ENCODE peak calls at places on chromosomes 5 and 9, in nine cellular contexts. One of them, this sample, is unnamed.

GRCh38 chr5:68766952-68767464 is 326.8 kb upstream of the SLC30A5 start:
- DNase-seq in neuronal stem cell: no peak
- DNase-seq in WTC11: no peak
- DNase-seq in activated T-helper 1 cell treated with anti-CD3 and anti-CD28 coated beads, Interleukin-2, amount 50 U/mL, for 16 hours: no peak
- DNase-seq in HS-27A: no peak
- DNase-seq in nephron progenitor cell: no peak
- DNase-seq in coronary artery: no peak
- DNase-seq in HT-29: no peak
- DNase-seq in head of caudate nucleus: no peak
- DNase-seq in this sample: no peak

GRCh38 chr9:137078701-137079400 is 1.5 kb downstream of the UAP1L1 start:
- DNase-seq in neuronal stem cell: no peak
- DNase-seq in WTC11: peak; percentile 58
- DNase-seq in activated T-helper 1 cell treated with anti-CD3 and anti-CD28 coated beads, Interleukin-2, amount 50 U/mL, for 16 hours: no peak
- DNase-seq in HS-27A: no peak
- DNase-seq in nephron progenitor cell: peak; percentile 54
- DNase-seq in coronary artery: no peak
- DNase-seq in HT-29: no peak
- DNase-seq in head of caudate nucleus: no peak
- DNase-seq in this sample: no peak

GRCh38 chr5:133831506-133832224 is 136.8 kb downstream of the C5orf15 start:
- DNase-seq in neuronal stem cell: no peak
- DNase-seq in WTC11: no peak
- DNase-seq in activated T-helper 1 cell treated with anti-CD3 and anti-CD28 coated beads, Interleukin-2, amount 50 U/mL, for 16 hours: no peak
- DNase-seq in HS-27A: no peak
- DNase-seq in nephron progenitor cell: no peak
- DNase-seq in coronary artery: no peak
- DNase-seq in HT-29: no peak
- DNase-seq in head of caudate nucleus: no peak
- DNase-seq in this sample: no peak

GRCh38 chr9:75927351-75927750 is 36.9 kb downstream of the PCSK5 start:
- DNase-seq in neuronal stem cell: no peak
- DNase-seq in WTC11: no peak
- DNase-seq in activated T-helper 1 cell treated with anti-CD3 and anti-CD28 coated beads, Interleukin-2, amount 50 U/mL, for 16 hours: no peak
- DNase-seq in HS-27A: no peak
- DNase-seq in nephron progenitor cell: no peak
- DNase-seq in coronary artery: no peak
- DNase-seq in HT-29: no peak
- DNase-seq in head of caudate nucleus: no peak
- DNase-seq in this sample: no peak

GRCh38 chr5:135437796-135438560 is 9.2 kb downstream of the DCANP1 start:
- DNase-seq in neuronal stem cell: no peak
- DNase-seq in WTC11: no peak
- DNase-seq in activated T-helper 1 cell treated with anti-CD3 and anti-CD28 coated beads, Interleukin-2, amount 50 U/mL, for 16 hours: no peak
- DNase-seq in HS-27A: no peak
- DNase-seq in nephron progenitor cell: no peak
- DNase-seq in coronary artery: no peak
- DNase-seq in HT-29: peak; percentile 90
- DNase-seq in head of caudate nucleus: no peak
- DNase-seq in this sample: no peak

GRCh38 chr5:172858990-172859811 is 25.1 kb downstream of the ERGIC1 start:
- DNase-seq in neuronal stem cell: no peak
- DNase-seq in WTC11: no peak
- DNase-seq in activated T-helper 1 cell treated with anti-CD3 and anti-CD28 coated beads, Interleukin-2, amount 50 U/mL, for 16 hours: no peak
- DNase-seq in HS-27A: peak; percentile 77
- DNase-seq in nephron progenitor cell: no peak
- DNase-seq in coronary artery: peak; percentile 94
- DNase-seq in HT-29: peak; percentile 63
- DNase-seq in head of caudate nucleus: no peak
- DNase-seq in this sample: no peak

GRCh38 chr9:115254217-115254616 is 136.3 kb upstream of the TNC start:
- DNase-seq in neuronal stem cell: no peak
- DNase-seq in WTC11: no peak
- DNase-seq in activated T-helper 1 cell treated with anti-CD3 and anti-CD28 coated beads, Interleukin-2, amount 50 U/mL, for 16 hours: no peak
- DNase-seq in HS-27A: no peak
- DNase-seq in nephron progenitor cell: no peak
- DNase-seq in coronary artery: no peak
- DNase-seq in HT-29: no peak
- DNase-seq in head of caudate nucleus: no peak
- DNase-seq in this sample: no peak

GRCh38 chr5:61330341-61330878 is 1.6 kb upstream of the ZSWIM6 start:
- DNase-seq in neuronal stem cell: peak; percentile 49
- DNase-seq in WTC11: no peak
- DNase-seq in activated T-helper 1 cell treated with anti-CD3 and anti-CD28 coated beads, Interleukin-2, amount 50 U/mL, for 16 hours: no peak
- DNase-seq in HS-27A: no peak
- DNase-seq in nephron progenitor cell: no peak
- DNase-seq in coronary artery: peak; percentile 80
- DNase-seq in HT-29: peak; percentile 76
- DNase-seq in head of caudate nucleus: peak; percentile 39
- DNase-seq in this sample: no peak

GRCh38 chr5:139492700-139493192 is 10.2 kb upstream of the STING1 start:
- DNase-seq in neuronal stem cell: no peak
- DNase-seq in WTC11: no peak
- DNase-seq in activated T-helper 1 cell treated with anti-CD3 and anti-CD28 coated beads, Interleukin-2, amount 50 U/mL, for 16 hours: no peak
- DNase-seq in HS-27A: no peak
- DNase-seq in nephron progenitor cell: no peak
- DNase-seq in coronary artery: no peak
- DNase-seq in HT-29: no peak
- DNase-seq in head of caudate nucleus: no peak
- DNase-seq in this sample: no peak